ENCODE peak calls at places on chromosomes 2 and 18, in nine cellular contexts. D is upper lobe of right lung, R is lower leg skin, L is tibial artery, Z is fibroblast of lung, T is uterus, C is GM06990, Q is heart right ventricle, F is brain microvascular endothelial cell. A is an unnamed sample.
A peak's percentile ranks its signal among the peaks of the same experiment; 100 is the strongest.

GRCh38 chr2:122081743-122082142 is 326.3 kb downstream of the TSN start:
- DNase-seq in L (no peak), T (no peak), F (no peak), R (no peak), C (no peak), Q (no peak), Z (no peak), D (no peak), A (no peak)

GRCh38 chr2:112150447-112150846 is 12.3 kb downstream of the FBLN7 start:
- DNase-seq in Q (no peak), Z (peak; percentile 92), R (peak; percentile 20), D (peak; percentile 8), C (no peak), T (peak; percentile 58), L (no peak), F (peak; percentile 96), A (peak; percentile 71)

GRCh38 chr18:62759704-62760402 is 44.5 kb downstream of the PHLPP1 start:
- DNase-seq in R (no peak), Q (no peak), F (peak; percentile 52), L (no peak), C (no peak), T (no peak), Z (peak; percentile 81), D (no peak), A (peak; percentile 54)

GRCh38 chr2:8406271-8406670 is 275.6 kb upstream of the ID2 start:
- DNase-seq in D (no peak), F (peak; percentile 8), T (no peak), Z (peak; percentile 53), R (no peak), L (no peak), C (no peak), Q (no peak), A (no peak)

GRCh38 chr18:69961718-69962117 is 14.0 kb upstream of the CD226 start:
- DNase-seq in R (no peak), Q (no peak), L (no peak), T (no peak), F (no peak), C (no peak), Z (no peak), D (no peak), A (no peak)

GRCh38 chr2:30684026-30684425 is 123.2 kb downstream of the CAPN13 start:
- DNase-seq in C (no peak), D (no peak), Z (no peak), R (no peak), F (no peak), Q (no peak), L (no peak), T (no peak), A (no peak)

GRCh38 chr2:212424090-212424489 is 114.5 kb downstream of the ERBB4 start:
- DNase-seq in Z (peak; percentile 15), D (no peak), T (no peak), F (no peak), Q (no peak), L (no peak), C (no peak), R (no peak), A (no peak)

GRCh38 chr2:101617786-101618185 is 79.7 kb upstream of the MAP4K4 start:
- DNase-seq in Z (peak; percentile 55), F (peak; percentile 40), C (no peak), R (no peak), Q (no peak), T (no peak), L (no peak), D (no peak), A (no peak)

GRCh38 chr2:167783266-167784070 is 463.9 kb downstream of the STK39 start:
- DNase-seq in Q (no peak), Z (peak; percentile 87), T (peak; percentile 40), C (no peak), R (no peak), D (no peak), F (peak; percentile 12), L (no peak), A (peak; percentile 33)

GRCh38 chr2:187615364-187615763 is 61.1 kb upstream of the TFPI start:
- DNase-seq in D (no peak), T (no peak), R (no peak), F (no peak), C (no peak), Q (no peak), L (no peak), Z (peak; percentile 11), A (no peak)

GRCh38 chr2:132462242-132462641 is 45.6 kb downstream of the GPR39 start:
- DNase-seq in C (no peak), Z (no peak), R (no peak), D (no peak), F (no peak), L (no peak), T (no peak), Q (no peak), A (no peak)

GRCh38 chr2:196331143-196331542 is 159.8 kb upstream of the STK17B start:
- DNase-seq in F (peak; percentile 77), C (no peak), D (no peak), R (no peak), L (no peak), Z (peak; percentile 88), T (no peak), Q (no peak), A (peak; percentile 79)

GRCh38 chr2:118046628-118047210 is 32.8 kb upstream of the CCDC93 start:
- DNase-seq in Q (no peak), L (no peak), R (no peak), Z (peak; percentile 48), D (no peak), T (no peak), C (no peak), F (no peak), A (no peak)

GRCh38 chr2:70643715-70644114 is 90.1 kb upstream of the TGFA start:
- DNase-seq in D (no peak), F (no peak), L (no peak), Q (no peak), R (no peak), T (no peak), C (no peak), Z (no peak), A (peak; percentile 19)

GRCh38 chr18:12428923-12429322 is 21.2 kb downstream of the PRELID3A start:
- DNase-seq in T (no peak), Q (no peak), D (peak; percentile 60), C (no peak), F (no peak), L (no peak), R (no peak), Z (no peak), A (no peak)

GRCh38 chr2:218003994-218004419 is 1.2 kb upstream of the TNS1 start:
- DNase-seq in Q (peak; percentile 76), R (peak; percentile 87), D (no peak), L (peak; percentile 94), Z (peak; percentile 99), F (peak; percentile 25), C (no peak), T (peak; percentile 88), A (peak; percentile 96)

GRCh38 chr2:217360781-217361485 is 501.1 kb upstream of the TNP1 start:
- DNase-seq in L (peak; percentile 44), Z (peak; percentile 93), F (no peak), C (no peak), R (peak; percentile 33), T (peak; percentile 43), Q (peak; percentile 25), D (no peak), A (peak; percentile 15)

GRCh38 chr2:128359841-128360240 is 41.2 kb upstream of the HS6ST1 start:
- DNase-seq in D (peak; percentile 46), C (no peak), Q (no peak), T (no peak), Z (no peak), F (no peak), L (peak; percentile 14), R (peak; percentile 10), A (no peak)

GRCh38 chr18:79961527-79962291 is 2.7 kb upstream of the HSBP1L1 start:
- DNase-seq in Q (no peak), T (no peak), R (no peak), F (no peak), Z (peak; percentile 55), C (no peak), D (peak; percentile 86), L (no peak), A (no peak)

GRCh38 chr2:84065857-84066256 is 393.2 kb downstream of the SUCLG1 start:
- DNase-seq in L (no peak), T (no peak), Z (no peak), R (no peak), C (no peak), Q (no peak), F (no peak), D (no peak), A (no peak)

GRCh38 chr2:159285929-159286708 is at the start of gene WDSUB1:
- DNase-seq in C (peak; percentile 50), Z (peak; percentile 58), Q (peak; percentile 66), R (peak; percentile 74), L (peak; percentile 71), F (peak; percentile 71), D (peak; percentile 91), T (peak; percentile 69), A (peak; percentile 77)

GRCh38 chr2:233912799-233913423 is 4.3 kb upstream of the TRPM8 start:
- DNase-seq in C (no peak), R (no peak), F (peak; percentile 37), Z (peak; percentile 43), T (no peak), Q (peak; percentile 17), D (no peak), L (no peak), A (peak; percentile 39)

GRCh38 chr2:3483227-3483985 is 35.9 kb downstream of the ADI1 start:
- DNase-seq in L (peak; percentile 7), C (no peak), Z (peak; percentile 93), D (peak; percentile 90), F (no peak), Q (peak; percentile 86), T (peak; percentile 78), R (no peak), A (no peak)
- H3K4me3 ChIP-seq in L (no peak overlapping the region), C (no peak overlapping the region), Z (no peak overlapping the region), D (peak overlapping the region; percentile 26), F (no peak overlapping the region), Q (no peak overlapping the region), T (no peak overlapping the region), R (no peak overlapping the region), A (no peak overlapping the region)

GRCh38 chr18:7754258-7754657 is 187.1 kb downstream of the PTPRM start:
- DNase-seq in T (no peak), F (no peak), Q (no peak), D (no peak), R (no peak), L (no peak), Z (no peak), C (no peak), A (no peak)
- H3K4me3 ChIP-seq in T (no peak overlapping the region), F (no peak overlapping the region), Q (no peak overlapping the region), D (no peak overlapping the region), R (no peak overlapping the region), L (no peak overlapping the region), Z (no peak overlapping the region), C (no peak overlapping the region), A (no peak overlapping the region)

GRCh38 chr2:155546715-155547555 is 785.6 kb downstream of the NR4A2 start:
- DNase-seq in F (no peak), Q (no peak), D (no peak), L (no peak), R (no peak), T (no peak), C (no peak), Z (peak; percentile 8), A (no peak)
- H3K4me3 ChIP-seq in F (no peak overlapping the region), Q (no peak overlapping the region), D (peak overlapping the region; percentile 28), L (no peak overlapping the region), R (no peak overlapping the region), T (peak overlapping the region; percentile 11), C (no peak overlapping the region), Z (peak overlapping the region; percentile 26), A (peak overlapping the region; percentile 15)

DNA sequence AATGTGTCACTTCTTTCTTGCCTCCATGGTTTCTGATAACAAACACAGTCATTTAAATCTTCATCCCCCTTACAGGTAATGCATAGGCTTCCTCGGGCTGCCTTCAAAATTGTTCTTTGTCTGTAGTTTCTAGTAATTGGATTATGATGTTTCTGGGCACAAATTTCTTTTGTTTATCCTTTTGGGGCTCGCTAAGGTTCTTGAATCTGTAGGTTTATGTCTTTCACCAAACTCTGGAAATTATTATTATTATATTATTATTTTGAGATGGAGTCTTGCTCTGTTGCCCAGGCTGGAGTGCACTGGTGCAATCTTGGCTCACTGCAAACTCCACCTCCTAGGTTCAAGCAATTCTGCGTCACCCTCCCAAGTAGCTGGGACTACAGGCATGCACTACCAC is 16.3 kb upstream of the RMP24 start:
- DNase-seq in Z (no peak), L (no peak), T (no peak), R (no peak), Q (no peak), C (no peak), D (no peak), F (no peak), A (no peak)
- H3K4me3 ChIP-seq in Z (no peak overlapping the region), L (no peak overlapping the region), T (no peak overlapping the region), R (no peak overlapping the region), Q (no peak overlapping the region), C (no peak overlapping the region), D (no peak overlapping the region), F (no peak overlapping the region), A (no peak overlapping the region)